ENCODE peak calls at places on chromosomes 12 and 14, in five cellular contexts. E is NCI-H1105, W is head of caudate nucleus, Q is NCI-H1092 treated with DMSO at 0.1 percent for 48 hours, P is breast epithelium. R is an unnamed sample.

GRCh38 chr12:13701502-13701901 is 279.9 kb downstream of the GRIN2B start:
- DNase-seq in W (no peak), Q (no peak), E (no peak), P (no peak), R (no peak)

GRCh38 chr12:24038211-24038997 is 88.9 kb upstream of the SOX5 start:
- DNase-seq in P (no peak), E (no peak), Q (no peak), W (no peak), R (no peak)

GRCh38 chr14:49634547-49635334 is at the start of gene DNAAF2:
- DNase-seq in E (peak), Q (peak), P (peak), W (peak), R (peak)

GRCh38 chr12:124203176-124203575 is 91.7 kb upstream of the RFLNA start:
- DNase-seq in Q (no peak), P (no peak), W (no peak), E (no peak), R (no peak)

GRCh38 chr14:102055181-102055901 is 31.5 kb downstream of the HSP90AA1 start:
- DNase-seq in E (no peak), W (no peak), Q (no peak), P (no peak), R (peak)

GRCh38 chr12:62642509-62642908 is 175.9 kb downstream of the MON2 start:
- DNase-seq in E (no peak), P (no peak), W (no peak), Q (no peak), R (no peak)

GRCh38 chr12:130552483-130552996 is 163.6 kb downstream of the RIMBP2 start:
- DNase-seq in Q (no peak), W (no peak), E (no peak), P (no peak), R (peak)

GRCh38 chr14:75303415-75303814 is 24.8 kb downstream of the FOS start:
- DNase-seq in Q (peak), E (peak), W (peak), P (no peak), R (peak)

GRCh38 chr12:12010277-12011031 is 60.3 kb upstream of the BCL2L14 start:
- DNase-seq in W (peak), Q (no peak), E (no peak), P (no peak), R (peak)

GRCh38 chr14:48925184-48925583 is 661.0 kb downstream of the RPS29 start:
- DNase-seq in P (no peak), Q (no peak), W (peak), E (no peak), R (no peak)

GRCh38 chr12:14521822-14522221 is 45.9 kb downstream of the PLBD1 start:
- DNase-seq in P (no peak), E (no peak), Q (no peak), W (no peak), R (no peak)

GRCh38 chr12:95358111-95359083 is 115.6 kb upstream of the METAP2 start:
- DNase-seq in E (peak), Q (no peak), W (no peak), P (no peak), R (peak)

GRCh38 chr12:10632226-10632625 is 18.8 kb upstream of the MAGOHB start:
- DNase-seq in E (no peak), W (no peak), Q (no peak), P (no peak), R (peak)

GRCh38 chr12:8692573-8692972 is 5.2 kb upstream of the RIMKLB start:
- DNase-seq in E (peak), W (peak), P (no peak), Q (peak), R (peak)